ENCODE peak calls at places on chromosomes 7 and 10, in ten cellular contexts. One of them, this sample, is unnamed.

GRCh38 chr10:94000638-94001420 is 7.1 kb downstream of the PLCE1 start:
- DNase-seq in HuH-7.5: no peak
- DNase-seq in AG04450: no peak
- DNase-seq in SK-N-SH: no peak
- DNase-seq in T-helper 2 cell: no peak
- DNase-seq in glomerular endothelial cell: no peak
- DNase-seq in activated CD4-positive, alpha-beta T cell treated with anti-CD3 and anti-CD28 coated beads for 36 hours: no peak
- DNase-seq in adipocyte: no peak
- DNase-seq in T-helper 17 cell: no peak
- DNase-seq in SW480: no peak
- DNase-seq in this sample: no peak

GRCh38 chr7:1098243-1099153 is 10.6 kb downstream of the GPER1 start:
- DNase-seq in HuH-7.5: no peak
- DNase-seq in adipocyte: no peak
- DNase-seq in SW480: no peak
- DNase-seq in T-helper 2 cell: no peak
- DNase-seq in glomerular endothelial cell: no peak
- DNase-seq in AG04450: no peak
- DNase-seq in SK-N-SH: no peak
- DNase-seq in activated CD4-positive, alpha-beta T cell treated with anti-CD3 and anti-CD28 coated beads for 36 hours: no peak
- DNase-seq in T-helper 17 cell: no peak
- DNase-seq in this sample: no peak

GRCh38 chr10:71582019-71582418 is 137.6 kb downstream of the C10orf105 start:
- DNase-seq in HuH-7.5: no peak
- DNase-seq in adipocyte: peak; percentile 67
- DNase-seq in T-helper 17 cell: no peak
- DNase-seq in T-helper 2 cell: no peak
- DNase-seq in SW480: no peak
- DNase-seq in glomerular endothelial cell: no peak
- DNase-seq in SK-N-SH: no peak
- DNase-seq in AG04450: no peak
- DNase-seq in activated CD4-positive, alpha-beta T cell treated with anti-CD3 and anti-CD28 coated beads for 36 hours: no peak
- DNase-seq in this sample: no peak

GRCh38 chr10:49617281-49618020 is 3.6 kb downstream of the CHAT start:
- DNase-seq in T-helper 2 cell: no peak
- DNase-seq in SW480: no peak
- DNase-seq in HuH-7.5: no peak
- DNase-seq in AG04450: no peak
- DNase-seq in SK-N-SH: peak; percentile 73
- DNase-seq in adipocyte: no peak
- DNase-seq in glomerular endothelial cell: no peak
- DNase-seq in activated CD4-positive, alpha-beta T cell treated with anti-CD3 and anti-CD28 coated beads for 36 hours: no peak
- DNase-seq in T-helper 17 cell: no peak
- DNase-seq in this sample: no peak

GRCh38 chr10:8618834-8619233 is 564.3 kb downstream of the GATA3 start:
- DNase-seq in SW480: peak; percentile 50
- DNase-seq in adipocyte: no peak
- DNase-seq in T-helper 2 cell: peak; percentile 62
- DNase-seq in T-helper 17 cell: no peak
- DNase-seq in HuH-7.5: no peak
- DNase-seq in activated CD4-positive, alpha-beta T cell treated with anti-CD3 and anti-CD28 coated beads for 36 hours: no peak
- DNase-seq in glomerular endothelial cell: no peak
- DNase-seq in SK-N-SH: no peak
- DNase-seq in AG04450: no peak
- DNase-seq in this sample: no peak

GRCh38 chr7:47815867-47816266 is 132.4 kb downstream of the PKD1L1 start:
- DNase-seq in AG04450: no peak
- DNase-seq in T-helper 17 cell: no peak
- DNase-seq in SK-N-SH: no peak
- DNase-seq in glomerular endothelial cell: no peak
- DNase-seq in HuH-7.5: no peak
- DNase-seq in activated CD4-positive, alpha-beta T cell treated with anti-CD3 and anti-CD28 coated beads for 36 hours: no peak
- DNase-seq in T-helper 2 cell: no peak
- DNase-seq in SW480: no peak
- DNase-seq in adipocyte: no peak
- DNase-seq in this sample: no peak

GRCh38 chr7:137716061-137716460 is 130.7 kb downstream of the DGKI start:
- DNase-seq in T-helper 17 cell: no peak
- DNase-seq in adipocyte: no peak
- DNase-seq in AG04450: no peak
- DNase-seq in SK-N-SH: no peak
- DNase-seq in glomerular endothelial cell: no peak
- DNase-seq in HuH-7.5: no peak
- DNase-seq in SW480: no peak
- DNase-seq in activated CD4-positive, alpha-beta T cell treated with anti-CD3 and anti-CD28 coated beads for 36 hours: no peak
- DNase-seq in T-helper 2 cell: no peak
- DNase-seq in this sample: no peak

GRCh38 chr7:39321245-39321644 is 245.0 kb upstream of the YAE1 start:
- DNase-seq in AG04450: no peak
- DNase-seq in adipocyte: no peak
- DNase-seq in activated CD4-positive, alpha-beta T cell treated with anti-CD3 and anti-CD28 coated beads for 36 hours: no peak
- DNase-seq in T-helper 2 cell: no peak
- DNase-seq in SW480: no peak
- DNase-seq in SK-N-SH: no peak
- DNase-seq in T-helper 17 cell: no peak
- DNase-seq in glomerular endothelial cell: no peak
- DNase-seq in HuH-7.5: no peak
- DNase-seq in this sample: no peak

GRCh38 chr7:130912910-130913720 is 179.1 kb upstream of the KLF14 start:
- DNase-seq in SW480: peak; percentile 97
- DNase-seq in HuH-7.5: no peak
- DNase-seq in glomerular endothelial cell: peak; percentile 90
- DNase-seq in T-helper 2 cell: peak; percentile 93
- DNase-seq in activated CD4-positive, alpha-beta T cell treated with anti-CD3 and anti-CD28 coated beads for 36 hours: peak; percentile 92
- DNase-seq in AG04450: peak; percentile 95
- DNase-seq in T-helper 17 cell: peak; percentile 73
- DNase-seq in SK-N-SH: no peak
- DNase-seq in adipocyte: peak; percentile 96
- DNase-seq in this sample: no peak

GRCh38 chr7:112162161-112163020 is 43.8 kb downstream of the DOCK4 start:
- DNase-seq in AG04450: no peak
- DNase-seq in glomerular endothelial cell: no peak
- DNase-seq in HuH-7.5: peak; percentile 28
- DNase-seq in SK-N-SH: peak; percentile 54
- DNase-seq in activated CD4-positive, alpha-beta T cell treated with anti-CD3 and anti-CD28 coated beads for 36 hours: no peak
- DNase-seq in T-helper 2 cell: no peak
- DNase-seq in T-helper 17 cell: no peak
- DNase-seq in adipocyte: peak; percentile 16
- DNase-seq in SW480: peak; percentile 21
- DNase-seq in this sample: peak; percentile 45

GRCh38 chr10:29189272-29189671 is 99.6 kb upstream of the LYZL1 start:
- DNase-seq in adipocyte: peak; percentile 15
- DNase-seq in SK-N-SH: no peak
- DNase-seq in SW480: no peak
- DNase-seq in glomerular endothelial cell: no peak
- DNase-seq in AG04450: no peak
- DNase-seq in HuH-7.5: no peak
- DNase-seq in activated CD4-positive, alpha-beta T cell treated with anti-CD3 and anti-CD28 coated beads for 36 hours: no peak
- DNase-seq in T-helper 2 cell: no peak
- DNase-seq in T-helper 17 cell: no peak
- DNase-seq in this sample: no peak

GRCh38 chr7:30795161-30795943 is 24.1 kb downstream of the MINDY4 start:
- DNase-seq in glomerular endothelial cell: no peak
- DNase-seq in SW480: no peak
- DNase-seq in T-helper 2 cell: no peak
- DNase-seq in adipocyte: no peak
- DNase-seq in HuH-7.5: no peak
- DNase-seq in AG04450: no peak
- DNase-seq in activated CD4-positive, alpha-beta T cell treated with anti-CD3 and anti-CD28 coated beads for 36 hours: no peak
- DNase-seq in T-helper 17 cell: no peak
- DNase-seq in SK-N-SH: no peak
- DNase-seq in this sample: no peak

GRCh38 chr10:5627486-5628044 is 38.8 kb downstream of the ASB13 start:
- DNase-seq in T-helper 17 cell: no peak
- DNase-seq in AG04450: no peak
- DNase-seq in HuH-7.5: no peak
- DNase-seq in T-helper 2 cell: no peak
- DNase-seq in glomerular endothelial cell: no peak
- DNase-seq in SW480: no peak
- DNase-seq in SK-N-SH: no peak
- DNase-seq in activated CD4-positive, alpha-beta T cell treated with anti-CD3 and anti-CD28 coated beads for 36 hours: no peak
- DNase-seq in adipocyte: no peak
- DNase-seq in this sample: no peak

GRCh38 chr7:39949980-39950472 is at the start of gene CDK13:
- DNase-seq in SW480: peak; percentile 90
- DNase-seq in glomerular endothelial cell: no peak
- DNase-seq in T-helper 17 cell: peak; percentile 87
- DNase-seq in AG04450: no peak
- DNase-seq in activated CD4-positive, alpha-beta T cell treated with anti-CD3 and anti-CD28 coated beads for 36 hours: peak; percentile 92
- DNase-seq in adipocyte: peak; percentile 83
- DNase-seq in T-helper 2 cell: peak; percentile 99
- DNase-seq in HuH-7.5: peak; percentile 79
- DNase-seq in SK-N-SH: peak; percentile 87
- DNase-seq in this sample: peak; percentile 74

GRCh38 chr7:118259115-118259514 is 34.6 kb downstream of the ANKRD7 start:
- DNase-seq in T-helper 2 cell: no peak
- DNase-seq in SW480: no peak
- DNase-seq in T-helper 17 cell: no peak
- DNase-seq in adipocyte: peak; percentile 5
- DNase-seq in HuH-7.5: no peak
- DNase-seq in SK-N-SH: no peak
- DNase-seq in glomerular endothelial cell: no peak
- DNase-seq in activated CD4-positive, alpha-beta T cell treated with anti-CD3 and anti-CD28 coated beads for 36 hours: no peak
- DNase-seq in AG04450: no peak
- DNase-seq in this sample: no peak

GRCh38 chr10:103757531-103758293 is 97.7 kb downstream of the SH3PXD2A start:
- DNase-seq in HuH-7.5: no peak
- DNase-seq in SK-N-SH: no peak
- DNase-seq in SW480: peak; percentile 82
- DNase-seq in adipocyte: peak; percentile 54
- DNase-seq in T-helper 17 cell: peak; percentile 38
- DNase-seq in activated CD4-positive, alpha-beta T cell treated with anti-CD3 and anti-CD28 coated beads for 36 hours: peak; percentile 88
- DNase-seq in T-helper 2 cell: peak; percentile 87
- DNase-seq in glomerular endothelial cell: no peak
- DNase-seq in AG04450: peak; percentile 63
- DNase-seq in this sample: no peak

GRCh38 chr7:134742688-134743350 is 36.6 kb upstream of the CALD1 start:
- DNase-seq in activated CD4-positive, alpha-beta T cell treated with anti-CD3 and anti-CD28 coated beads for 36 hours: no peak
- DNase-seq in glomerular endothelial cell: no peak
- DNase-seq in adipocyte: peak; percentile 65
- DNase-seq in HuH-7.5: no peak
- DNase-seq in T-helper 2 cell: no peak
- DNase-seq in SK-N-SH: no peak
- DNase-seq in SW480: no peak
- DNase-seq in T-helper 17 cell: no peak
- DNase-seq in AG04450: no peak
- DNase-seq in this sample: no peak

GRCh38 chr7:35289376-35289775 is 35.5 kb upstream of the TBX20 start:
- DNase-seq in AG04450: no peak
- DNase-seq in glomerular endothelial cell: no peak
- DNase-seq in SK-N-SH: peak; percentile 71
- DNase-seq in HuH-7.5: no peak
- DNase-seq in SW480: no peak
- DNase-seq in activated CD4-positive, alpha-beta T cell treated with anti-CD3 and anti-CD28 coated beads for 36 hours: no peak
- DNase-seq in adipocyte: no peak
- DNase-seq in T-helper 2 cell: no peak
- DNase-seq in T-helper 17 cell: no peak
- DNase-seq in this sample: no peak

GRCh38 chr7:68706291-68706690 is 892.0 kb upstream of the AUTS2 start:
- DNase-seq in glomerular endothelial cell: no peak
- DNase-seq in T-helper 2 cell: no peak
- DNase-seq in AG04450: peak; percentile 66
- DNase-seq in SK-N-SH: no peak
- DNase-seq in HuH-7.5: no peak
- DNase-seq in T-helper 17 cell: no peak
- DNase-seq in adipocyte: no peak
- DNase-seq in activated CD4-positive, alpha-beta T cell treated with anti-CD3 and anti-CD28 coated beads for 36 hours: no peak
- DNase-seq in SW480: peak; percentile 11
- DNase-seq in this sample: no peak

GRCh38 chr10:129775681-129776080 is 188.4 kb downstream of the EBF3 start:
- DNase-seq in adipocyte: no peak
- DNase-seq in activated CD4-positive, alpha-beta T cell treated with anti-CD3 and anti-CD28 coated beads for 36 hours: no peak
- DNase-seq in HuH-7.5: no peak
- DNase-seq in glomerular endothelial cell: no peak
- DNase-seq in SW480: no peak
- DNase-seq in AG04450: no peak
- DNase-seq in T-helper 17 cell: no peak
- DNase-seq in T-helper 2 cell: no peak
- DNase-seq in SK-N-SH: no peak
- DNase-seq in this sample: no peak

GRCh38 chr10:112261281-112261822 is 21.8 kb upstream of the TECTB start:
- DNase-seq in T-helper 17 cell: no peak
- DNase-seq in SK-N-SH: no peak
- DNase-seq in activated CD4-positive, alpha-beta T cell treated with anti-CD3 and anti-CD28 coated beads for 36 hours: no peak
- DNase-seq in glomerular endothelial cell: no peak
- DNase-seq in adipocyte: peak; percentile 20
- DNase-seq in AG04450: no peak
- DNase-seq in HuH-7.5: no peak
- DNase-seq in T-helper 2 cell: no peak
- DNase-seq in SW480: peak; percentile 2
- DNase-seq in this sample: no peak

GRCh38 chr10:10914129-10914528 is 103.5 kb upstream of the CELF2 start:
- DNase-seq in HuH-7.5: no peak
- DNase-seq in AG04450: no peak
- DNase-seq in T-helper 17 cell: no peak
- DNase-seq in adipocyte: no peak
- DNase-seq in activated CD4-positive, alpha-beta T cell treated with anti-CD3 and anti-CD28 coated beads for 36 hours: no peak
- DNase-seq in T-helper 2 cell: no peak
- DNase-seq in SW480: no peak
- DNase-seq in glomerular endothelial cell: no peak
- DNase-seq in SK-N-SH: no peak
- DNase-seq in this sample: no peak

GRCh38 chr10:131737543-131738395 is 163.0 kb upstream of the PPP2R2D start:
- DNase-seq in T-helper 17 cell: no peak
- DNase-seq in T-helper 2 cell: no peak
- DNase-seq in SW480: no peak
- DNase-seq in HuH-7.5: no peak
- DNase-seq in AG04450: no peak
- DNase-seq in adipocyte: no peak
- DNase-seq in activated CD4-positive, alpha-beta T cell treated with anti-CD3 and anti-CD28 coated beads for 36 hours: no peak
- DNase-seq in SK-N-SH: peak; percentile 8
- DNase-seq in glomerular endothelial cell: no peak
- DNase-seq in this sample: no peak